ENCODE peak calls at places on chromosomes 6 and 20, in seven cellular contexts. T, Q, S, I, V, J and B are unnamed samples.

GRCh38 chr6:33374359-33374910 is 17.2 kb upstream of the KIFC1 start:
- DNase-seq in S (no peak), I (no peak), Q (no peak), V (no peak), T (no peak), J (no peak), B (no peak)

GRCh38 chr20:23570178-23570577 is 1.9 kb upstream of the CST9L start:
- DNase-seq in J (no peak), T (no peak), Q (no peak), I (no peak), V (no peak), S (no peak), B (no peak)

GRCh38 chr6:37691904-37692806 is 5.5 kb downstream of the MDGA1 start:
- DNase-seq in S (peak; percentile 49), J (no peak), I (peak; percentile 87), T (peak; percentile 75), V (peak; percentile 69), Q (peak; percentile 91), B (peak; percentile 63)

GRCh38 chr6:25685896-25686295 is 33.9 kb downstream of the SCGN start:
- DNase-seq in T (no peak), S (no peak), V (no peak), Q (no peak), J (no peak), I (no peak), B (no peak)

GRCh38 chr6:97177905-97178304 is 105.1 kb downstream of the MMS22L start:
- DNase-seq in S (no peak), T (no peak), V (no peak), Q (no peak), I (no peak), J (no peak), B (peak; percentile 12)

GRCh38 chr20:31517373-31517772 is 3.1 kb downstream of the HM13 start:
- DNase-seq in T (no peak), S (no peak), I (peak; percentile 73), V (peak; percentile 64), Q (peak; percentile 80), J (peak; percentile 28), B (peak; percentile 47)

GRCh38 chr20:48640871-48641270 is 186.9 kb downstream of the PREX1 start:
- DNase-seq in I (no peak), V (no peak), Q (no peak), S (no peak), T (no peak), J (no peak), B (no peak)

GRCh38 chr6:33896391-33897192 is 92.8 kb upstream of the MLN start:
- DNase-seq in J (no peak), T (no peak), S (no peak), I (peak; percentile 70), Q (no peak), V (peak; percentile 22), B (peak; percentile 7)

GRCh38 chr20:22794200-22794599 is 209.8 kb upstream of the FOXA2 start:
- DNase-seq in V (no peak), J (no peak), S (no peak), T (no peak), I (no peak), Q (no peak), B (no peak)

GRCh38 chr6:149755300-149756260 is 6.0 kb downstream of the PCMT1 start:
- DNase-seq in V (no peak), T (no peak), S (no peak), I (no peak), J (no peak), Q (no peak), B (no peak)

GRCh38 chr20:25177890-25178321 is 17.6 kb upstream of the ENTPD6 start:
- DNase-seq in V (peak; percentile 66), J (no peak), S (no peak), I (no peak), Q (no peak), T (no peak), B (peak; percentile 50)

GRCh38 chr20:45140836-45141235 is 16.6 kb upstream of the WFDC12 start:
- DNase-seq in S (no peak), I (no peak), V (no peak), J (no peak), Q (no peak), T (no peak), B (no peak)

GRCh38 chr20:53057579-53057978 is 85.4 kb downstream of the TSHZ2 start:
- DNase-seq in I (no peak), J (no peak), T (no peak), S (no peak), V (no peak), Q (no peak), B (no peak)

GRCh38 chr6:95856876-95857364 is 158.9 kb upstream of the FUT9 start:
- DNase-seq in V (no peak), I (no peak), Q (no peak), T (no peak), S (no peak), J (no peak), B (no peak)

GRCh38 chr6:132131777-132132176 is 180.6 kb upstream of the CCN2 start:
- DNase-seq in I (peak; percentile 94), J (peak; percentile 97), S (peak; percentile 8), T (no peak), V (peak; percentile 97), Q (peak; percentile 17), B (peak; percentile 98)

GRCh38 chr20:45293041-45294002 is 13.3 kb upstream of the RBPJL start:
- DNase-seq in S (peak; percentile 88), Q (peak; percentile 95), I (peak; percentile 85), V (peak; percentile 85), J (no peak), T (peak; percentile 70), B (peak; percentile 68)

GRCh38 chr20:34475979-34476736 is 40.1 kb upstream of the DYNLRB1 start:
- DNase-seq in V (peak; percentile 46), T (peak; percentile 12), S (no peak), Q (peak; percentile 21), J (no peak), I (peak; percentile 34), B (peak; percentile 23)

GRCh38 chr6:88586371-88587157 is 376.9 kb downstream of the RNGTT start:
- DNase-seq in I (peak; percentile 10), J (no peak), Q (no peak), V (peak; percentile 1), S (no peak), T (no peak), B (no peak)

GRCh38 chr6:1437553-1438406 is 48.4 kb downstream of the FOXF2 start:
- DNase-seq in J (no peak), Q (no peak), T (no peak), I (no peak), V (no peak), S (no peak), B (no peak)

GRCh38 chr6:33742092-33742491 is 4.6 kb downstream of the IP6K3 start:
- DNase-seq in Q (no peak), V (no peak), I (no peak), S (no peak), J (no peak), T (no peak), B (no peak)

GRCh38 chr6:149236584-149236983 is 80.9 kb upstream of the TAB2 start:
- DNase-seq in V (peak; percentile 27), J (no peak), I (no peak), S (no peak), Q (no peak), T (no peak), B (peak; percentile 78)

GRCh38 chr6:108699290-108700041 is 138.7 kb downstream of the FOXO3 start:
- DNase-seq in V (no peak), I (no peak), Q (no peak), J (no peak), T (no peak), S (peak; percentile 2), B (peak; percentile 37)

GRCh38 chr20:18284805-18285533 is 3.4 kb upstream of the ZNF133 start:
- DNase-seq in I (no peak), V (no peak), J (no peak), Q (no peak), S (no peak), T (no peak), B (peak; percentile 51)